ENCODE peak calls at places on chromosomes 7 and 10, in four cellular contexts. X is HT1080, G is head of caudate nucleus, W is nucleus accumbens. U is an unnamed sample.

GRCh38 chr7:132472463-132473120 is 103.7 kb downstream of the PLXNA4 start:
- DNase-seq in G (no peak), X (peak; percentile 77), W (no peak), U (no peak)

GRCh38 chr7:98764946-98765345 is 104.9 kb downstream of the TMEM130 start:
- DNase-seq in G (no peak), X (no peak), W (no peak), U (no peak)

GRCh38 chr10:3756360-3756740 is 28.7 kb downstream of the KLF6 start:
- DNase-seq in W (no peak), G (no peak), X (no peak), U (no peak)

GRCh38 chr10:21976739-21977138 is 26.8 kb downstream of the DNAJC1 start:
- DNase-seq in X (no peak), G (peak; percentile 8), W (no peak), U (no peak)

GRCh38 chr7:2387897-2388636 is 15.3 kb upstream of the CHST12 start:
- DNase-seq in G (no peak), W (no peak), X (peak; percentile 45), U (no peak)

GRCh38 chr7:142752376-142753225 is 3.3 kb downstream of the PRSS1 start:
- DNase-seq in X (no peak), W (no peak), G (no peak), U (no peak)

GRCh38 chr7:77349141-77349540 is 67.0 kb downstream of the GSAP start:
- DNase-seq in X (no peak), G (no peak), W (no peak), U (no peak)

GRCh38 chr7:124720195-124720594 is 45.4 kb downstream of the GPR37 start:
- DNase-seq in G (no peak), W (no peak), X (peak; percentile 79), U (no peak)

GRCh38 chr7:66522518-66522917 is 106.2 kb upstream of the KCTD7 start:
- DNase-seq in X (peak; percentile 17), G (no peak), W (no peak), U (no peak)

GRCh38 chr7:124031919-124032318 is 948 bp downstream of the TMEM229A start:
- DNase-seq in X (no peak), W (peak; percentile 14), G (no peak), U (no peak)

GRCh38 chr10:104127411-104127810 is 5.4 kb downstream of the SFR1 start:
- DNase-seq in G (no peak), X (peak; percentile 39), W (no peak), U (no peak)

GRCh38 chr7:93016085-93016471 is 101.7 kb downstream of the SAMD9 start:
- DNase-seq in W (no peak), X (no peak), G (no peak), U (no peak)

GRCh38 chr10:119298788-119299187 is 91.4 kb downstream of the GRK5 start:
- DNase-seq in X (no peak), W (no peak), G (no peak), U (no peak)

GRCh38 chr7:14858410-14858809 is 44.1 kb downstream of the DGKB start:
- DNase-seq in W (no peak), G (no peak), X (no peak), U (no peak)

GRCh38 chr7:80766724-80767123 is 128.3 kb downstream of the CD36 start:
- DNase-seq in X (no peak), W (no peak), G (no peak), U (no peak)